ENCODE peak calls at places on chromosomes 11 and 22, in eight cellular contexts. E is NCI-H1105, G is OCI-LY7, C is NCI-H345, A is Peyer's patch, U is tibial nerve, N is A549, H is GM12891. R is an unnamed sample.

GRCh38 chr22:28448625-28449024 is 231.0 kb downstream of the TTC28 start:
- DNase-seq in E (no peak), G (no peak), C (no peak), A (no peak), U (no peak), N (no peak), H (no peak), R (peak)

GRCh38 chr11:64019106-64020031 is 16.4 kb upstream of the FLRT1 start:
- DNase-seq in E (no peak), G (no peak), C (no peak), A (no peak), U (no peak), N (no peak), H (no peak), R (no peak)

GRCh38 chr22:36291831-36292740 is 39.2 kb downstream of the APOL1 start:
- DNase-seq in E (no peak), G (no peak), C (no peak), A (peak), U (no peak), N (no peak), H (no peak), R (no peak)

GRCh38 chr22:28015676-28016601 is 96.9 kb upstream of the PITPNB start:
- DNase-seq in E (no peak), G (no peak), C (peak), A (no peak), U (no peak), N (no peak), H (no peak), R (peak)

GRCh38 chr11:119863811-119864601 is 135.0 kb upstream of the NECTIN1 start:
- DNase-seq in E (peak), G (peak), C (peak), A (peak), U (no peak), N (no peak), H (no peak), R (peak)

GRCh38 chr11:87739766-87740165 is 435.5 kb downstream of the RAB38 start:
- DNase-seq in E (no peak), G (no peak), C (no peak), A (no peak), U (no peak), N (no peak), H (no peak), R (no peak)

GRCh38 chr11:6489338-6489737 is 7.7 kb upstream of the DNHD1 start:
- DNase-seq in E (no peak), G (no peak), C (no peak), A (no peak), U (no peak), N (no peak), H (no peak), R (no peak)

GRCh38 chr11:131042711-131043110 is 126.4 kb upstream of the SNX19 start:
- DNase-seq in E (no peak), G (no peak), C (no peak), A (no peak), U (no peak), N (no peak), H (no peak), R (peak)

GRCh38 chr11:46669606-46670243 is 30.7 kb downstream of the ARHGAP1 start:
- DNase-seq in E (no peak), G (peak), C (no peak), A (no peak), U (no peak), N (peak), H (no peak), R (no peak)

GRCh38 chr11:8871283-8871775 is 39.7 kb upstream of the AKIP1 start:
- DNase-seq in E (no peak), G (no peak), C (peak), A (no peak), U (peak), N (peak), H (no peak), R (peak)

GRCh38 chr22:37636186-37636948 is 3.1 kb upstream of the SH3BP1 start:
- DNase-seq in E (no peak), G (no peak), C (no peak), A (no peak), U (no peak), N (no peak), H (no peak), R (no peak)

GRCh38 chr11:58564226-58564625 is 11.4 kb downstream of the LPXN start:
- DNase-seq in E (no peak), G (no peak), C (no peak), A (no peak), U (no peak), N (no peak), H (no peak), R (no peak)

GRCh38 chr11:68504432-68505066 is 44.0 kb downstream of the PPP6R3 start:
- DNase-seq in E (no peak), G (no peak), C (peak), A (no peak), U (no peak), N (no peak), H (no peak), R (no peak)

GRCh38 chr11:69126286-69126685 is 29.4 kb upstream of the SMIM38 start:
- DNase-seq in E (no peak), G (no peak), C (no peak), A (peak), U (no peak), N (no peak), H (no peak), R (no peak)

GRCh38 chr11:9797300-9797699 is 133.4 kb downstream of the SWAP70 start:
- DNase-seq in E (no peak), G (no peak), C (no peak), A (no peak), U (no peak), N (no peak), H (no peak), R (no peak)

GRCh38 chr11:66046901-66047300 is 2.1 kb downstream of the GAL3ST3 start:
- DNase-seq in E (no peak), G (no peak), C (no peak), A (no peak), U (no peak), N (no peak), H (no peak), R (no peak)

GRCh38 chr22:31637375-31637937 is 24.6 kb downstream of the PISD start:
- DNase-seq in E (no peak), G (peak), C (no peak), A (no peak), U (no peak), N (no peak), H (peak), R (peak)

GRCh38 chr11:48055292-48056132 is 75.2 kb downstream of the PTPRJ start:
- DNase-seq in E (no peak), G (peak), C (peak), A (no peak), U (no peak), N (no peak), H (no peak), R (peak)

GRCh38 chr11:133840479-133840941 is 4.8 kb downstream of the SPATA19 start:
- DNase-seq in E (no peak), G (no peak), C (no peak), A (no peak), U (no peak), N (no peak), H (no peak), R (no peak)

GRCh38 chr22:40332319-40332781 is 13.9 kb upstream of the ADSL start:
- DNase-seq in E (no peak), G (no peak), C (no peak), A (no peak), U (no peak), N (no peak), H (no peak), R (no peak)

GRCh38 chr11:117677729-117678310 is 119.2 kb downstream of the DSCAML1 start:
- DNase-seq in E (no peak), G (no peak), C (no peak), A (no peak), U (no peak), N (no peak), H (no peak), R (no peak)

GRCh38 chr22:32880061-32880460 is 78.6 kb downstream of the TIMP3 start:
- DNase-seq in E (no peak), G (no peak), C (no peak), A (no peak), U (no peak), N (no peak), H (no peak), R (no peak)

GRCh38 chr11:95256204-95256819 is 25.3 kb upstream of the SESN3 start:
- DNase-seq in E (no peak), G (peak), C (no peak), A (no peak), U (no peak), N (no peak), H (no peak), R (peak)

GRCh38 chr11:90449643-90450042 is 226.8 kb upstream of the CHORDC1 start:
- DNase-seq in E (no peak), G (no peak), C (no peak), A (no peak), U (no peak), N (no peak), H (no peak), R (peak)

GRCh38 chr11:63489879-63490278 is 1.1 kb downstream of the PLAAT5 start:
- DNase-seq in E (no peak), G (no peak), C (no peak), A (no peak), U (no peak), N (no peak), H (no peak), R (peak)

GRCh38 chr11:65613091-65613928 is 711 bp downstream of the MAP3K11 start:
- DNase-seq in E (no peak), G (peak), C (no peak), A (no peak), U (no peak), N (peak), H (peak), R (peak)

GRCh38 chr11:21933095-21933494 is 259.8 kb upstream of the ANO5 start:
- DNase-seq in E (no peak), G (no peak), C (no peak), A (no peak), U (no peak), N (no peak), H (peak), R (no peak)

GRCh38 chr11:110086892-110087309 is 6.3 kb upstream of the ZC3H12C start:
- DNase-seq in E (no peak), G (no peak), C (no peak), A (no peak), U (peak), N (no peak), H (no peak), R (no peak)

R was measured in left kidney.